ENCODE peak calls at places on chromosomes 1 and 21, in seven cellular contexts. X, J, P, H, T, Z and E are unnamed samples.

GRCh38 chr1:247114351-247115140 is 10.4 kb upstream of the ZNF669 start:
- DNase-seq in X (no peak), J (no peak), P (no peak), H (no peak), T (no peak), Z (no peak), E (no peak)

GRCh38 chr1:223680188-223680587 is 14.7 kb upstream of the CAPN8 start:
- DNase-seq in X (no peak), J (no peak), P (no peak), H (no peak), T (no peak), Z (no peak), E (no peak)

GRCh38 chr1:44034976-44035716 is 3.9 kb upstream of the SLC6A9 start:
- DNase-seq in X (no peak), J (no peak), P (no peak), H (no peak), T (no peak), Z (no peak), E (no peak)

GRCh38 chr21:17370263-17370662 is 142.6 kb upstream of the CXADR start:
- DNase-seq in X (peak), J (no peak), P (no peak), H (no peak), T (no peak), Z (no peak), E (no peak)

GRCh38 chr1:229984992-229985985 is 81.7 kb upstream of the GALNT2 start:
- DNase-seq in X (no peak), J (no peak), P (no peak), H (no peak), T (no peak), Z (peak), E (no peak)

GRCh38 chr1:95207223-95207935 is 26.6 kb upstream of the RWDD3 start:
- DNase-seq in X (no peak), J (no peak), P (no peak), H (no peak), T (no peak), Z (no peak), E (no peak)

GRCh38 chr1:53140451-53140850 is 2.0 kb downstream of the SLC1A7 start:
- DNase-seq in X (no peak), J (no peak), P (peak), H (no peak), T (no peak), Z (peak), E (no peak)

GRCh38 chr1:89780721-89781120 is 40.1 kb upstream of the LRRC8D start:
- DNase-seq in X (peak), J (peak), P (no peak), H (no peak), T (peak), Z (no peak), E (no peak)

GRCh38 chr1:161046574-161047167 is 894 bp upstream of the USF1 start:
- DNase-seq in X (no peak), J (no peak), P (no peak), H (no peak), T (no peak), Z (no peak), E (no peak)

GRCh38 chr1:119286587-119287181 is 81.9 kb upstream of the HAO2 start:
- DNase-seq in X (peak), J (peak), P (no peak), H (no peak), T (peak), Z (no peak), E (peak)

GRCh38 chr1:100943533-100943932 is 47.6 kb downstream of the SLC30A7 start:
- DNase-seq in X (no peak), J (no peak), P (no peak), H (no peak), T (no peak), Z (no peak), E (no peak)

GRCh38 chr1:101039245-101039644 is 13.7 kb upstream of the DPH5 start:
- DNase-seq in X (no peak), J (no peak), P (no peak), H (no peak), T (no peak), Z (no peak), E (no peak)

GRCh38 chr1:56387071-56387747 is 192.2 kb downstream of the PLPP3 start:
- DNase-seq in X (no peak), J (peak), P (no peak), H (no peak), T (no peak), Z (no peak), E (no peak)

GRCh38 chr1:150696590-150696989 is 364 bp downstream of the GOLPH3L start:
- DNase-seq in X (peak), J (no peak), P (no peak), H (no peak), T (no peak), Z (no peak), E (no peak)

GRCh38 chr1:12345350-12346217 is 115.8 kb downstream of the VPS13D start:
- DNase-seq in X (no peak), J (no peak), P (no peak), H (no peak), T (no peak), Z (no peak), E (no peak)

GRCh38 chr1:85464497-85465098 is 361 bp downstream of the DDAH1 start:
- DNase-seq in X (peak), J (peak), P (peak), H (peak), T (peak), Z (no peak), E (peak)

GRCh38 chr1:162881590-162881989 is 20.6 kb upstream of the CCDC190 start:
- DNase-seq in X (no peak), J (no peak), P (no peak), H (no peak), T (no peak), Z (no peak), E (no peak)

GRCh38 chr1:168485048-168485447 is 58.7 kb downstream of the XCL2 start:
- DNase-seq in X (no peak), J (no peak), P (no peak), H (peak), T (no peak), Z (no peak), E (peak)

GRCh38 chr1:17181785-17182464 is 23.0 kb upstream of the PADI1 start:
- DNase-seq in X (peak), J (no peak), P (no peak), H (no peak), T (no peak), Z (no peak), E (no peak)

GRCh38 chr1:156385534-156386031 is 16.6 kb downstream of the RHBG start:
- DNase-seq in X (peak), J (peak), P (peak), H (no peak), T (peak), Z (no peak), E (peak)

GRCh38 chr1:227780101-227781044 is 35.1 kb upstream of the PRSS38 start:
- DNase-seq in X (no peak), J (no peak), P (peak), H (peak), T (no peak), Z (no peak), E (no peak)

GRCh38 chr1:165424454-165425283 is 20.3 kb downstream of the RXRG start:
- DNase-seq in X (no peak), J (no peak), P (no peak), H (no peak), T (no peak), Z (no peak), E (no peak)

GRCh38 chr1:94988356-94988755 is 61.4 kb upstream of the CNN3 start:
- DNase-seq in X (no peak), J (no peak), P (no peak), H (no peak), T (no peak), Z (peak), E (no peak)

GRCh38 chr21:38814126-38815059 is 8.7 kb downstream of the ETS2 start:
- DNase-seq in X (peak), J (no peak), P (no peak), H (no peak), T (no peak), Z (no peak), E (peak)
- TF ChIP-seq POLR2AphosphoS5 in X (no peak), J (no peak), P (no peak), H (peak), T (no peak), Z (no peak), E (peak)

GRCh38 chr1:14925336-14926136 is 228.0 kb upstream of the TMEM51 start:
- DNase-seq in X (no peak), J (no peak), P (no peak), H (no peak), T (no peak), Z (no peak), E (no peak)
- H3K4me3 ChIP-seq in X (peak), J (peak), P (peak), H (peak), T (peak), Z (peak), E (no peak)

GRCh38 chr21:38351961-38352521 is 95.2 kb downstream of the KCNJ15 start:
- DNase-seq in X (peak), J (no peak), P (no peak), H (no peak), T (no peak), Z (no peak), E (no peak)
- TF ChIP-seq POLR2AphosphoS5 in X (no peak), J (no peak), P (no peak), H (no peak), T (no peak), Z (no peak), E (no peak)

GRCh38 chr1:234970371-234970730 is 158.3 kb downstream of the TOMM20 start:
- DNase-seq in X (no peak), J (no peak), P (no peak), H (peak), T (no peak), Z (no peak), E (no peak)
- H3K4me3 ChIP-seq in X (peak), J (no peak), P (peak), H (peak), T (no peak), Z (peak), E (no peak)

GRCh38 chr1:200739499-200740290 is 1.0 kb downstream of the CAMSAP2 start:
- DNase-seq in X (peak), J (peak), P (peak), H (peak), T (no peak), Z (no peak), E (peak)
- TF ChIP-seq POLR2AphosphoS5 in X (peak), J (no peak), P (no peak), H (no peak), T (peak), Z (peak), E (no peak)

GRCh38 chr1:153610334-153611023 is 2.5 kb downstream of the S100A16 start:
- DNase-seq in X (no peak), J (no peak), P (peak), H (no peak), T (no peak), Z (no peak), E (no peak)

GRCh38 chr1:153611024-153611352 is 1.9 kb downstream of the S100A16 start:
- DNase-seq in X (no peak), J (no peak), P (no peak), H (no peak), T (no peak), Z (no peak), E (no peak)

GRCh38 chr1:153608742-153609584 is 4.0 kb downstream of the S100A16 start:
- DNase-seq in X (peak), J (peak), P (peak), H (peak), T (peak), Z (no peak), E (peak)

GRCh38 chr1:153608089-153608672 is 4.8 kb downstream of the S100A16 start:
- DNase-seq in X (peak), J (no peak), P (peak), H (no peak), T (no peak), Z (no peak), E (no peak)

DNA sequence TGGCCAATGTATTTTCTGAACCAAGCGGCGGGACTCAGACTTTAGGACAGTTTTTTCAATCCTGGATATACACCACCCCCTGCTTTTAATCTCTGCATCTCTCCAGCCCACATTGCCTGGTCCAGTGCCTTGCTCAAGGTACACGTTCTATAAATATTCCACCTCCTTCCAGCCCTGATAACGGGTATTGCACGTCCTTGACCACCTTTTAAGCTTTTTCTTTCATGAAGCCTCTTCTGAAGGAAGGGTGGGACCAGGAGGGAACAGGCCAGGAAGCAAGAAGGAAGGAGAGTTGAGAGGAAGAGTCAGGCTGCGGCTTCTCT is 3.4 kb downstream of the S100A16 start:
- DNase-seq in X (no peak), J (no peak), P (no peak), H (no peak), T (no peak), Z (no peak), E (no peak)
- H3K4me3 ChIP-seq in X (no peak), J (peak), P (peak), H (no peak), T (peak), Z (peak), E (peak)

GRCh38 chr1:236282719-236283118 is 961 bp upstream of the ERO1B start:
- DNase-seq in X (peak), J (no peak), P (no peak), H (no peak), T (no peak), Z (no peak), E (no peak)

GRCh38 chr1:236282159-236282716 is 480 bp upstream of the ERO1B start:
- DNase-seq in X (no peak), J (no peak), P (no peak), H (no peak), T (no peak), Z (no peak), E (no peak)

GRCh38 chr1:236280438-236281285 is 1.1 kb downstream of the ERO1B start:
- DNase-seq in X (peak), J (no peak), P (no peak), H (peak), T (no peak), Z (no peak), E (peak)

GRCh38 chr1:236284291-236284711 is 2.5 kb upstream of the ERO1B start:
- DNase-seq in X (peak), J (no peak), P (no peak), H (no peak), T (no peak), Z (no peak), E (no peak)

DNA sequence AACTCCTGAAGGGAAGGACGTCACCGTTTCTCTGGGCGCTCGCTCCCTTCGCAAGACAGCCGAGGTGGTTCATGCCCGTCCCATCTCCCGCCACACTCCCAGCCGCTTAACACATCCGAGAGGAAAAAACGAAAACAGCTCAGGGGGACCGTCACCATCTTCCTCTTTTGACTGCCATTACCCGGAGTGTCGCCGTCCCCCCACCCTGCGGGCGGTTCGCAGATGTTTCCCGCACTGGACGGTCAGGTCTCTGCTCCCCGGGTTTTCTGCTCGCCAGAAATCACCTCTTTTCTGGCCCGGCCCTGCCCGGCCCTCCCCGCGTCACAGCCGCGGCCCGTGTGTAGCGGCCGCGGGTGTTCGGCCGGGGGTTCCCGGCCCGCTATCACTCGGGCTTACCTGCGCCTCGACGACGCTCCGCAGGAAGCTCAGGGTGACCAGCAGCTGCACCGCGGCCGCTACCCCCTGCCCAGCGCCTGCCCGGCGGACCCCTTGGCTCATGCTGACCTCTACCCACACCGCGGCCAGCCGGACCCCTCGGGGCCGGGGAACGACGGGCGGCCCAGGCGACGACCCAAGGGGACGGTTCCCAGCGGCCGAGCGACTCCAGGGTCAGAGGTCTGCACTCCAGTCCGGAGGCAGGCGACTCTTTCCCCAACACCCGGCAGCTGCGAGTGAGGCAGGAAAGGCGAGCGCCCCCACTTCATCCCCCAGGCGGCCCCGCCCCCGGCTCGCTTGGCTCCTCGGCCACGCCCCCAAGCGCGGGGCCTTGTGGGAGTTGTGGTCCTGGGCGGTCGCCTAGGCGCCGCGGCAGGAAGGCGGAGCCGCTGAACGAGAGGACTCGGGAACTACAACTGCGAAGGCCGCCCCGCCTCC is at the start of gene ERO1B:
- DNase-seq in X (peak), J (peak), P (peak), H (peak), T (peak), Z (peak), E (peak)
- TF ChIP-seq POLR2AphosphoS5 in X (peak), J (peak), P (peak), H (peak), T (peak), Z (peak), E (peak)

GRCh38 chr21:28396421-28396820 is 596.3 kb downstream of the LTN1 start:
- DNase-seq in X (no peak), J (no peak), P (peak), H (no peak), T (no peak), Z (no peak), E (no peak)

GRCh38 chr21:28397040-28397439 is 595.6 kb downstream of the LTN1 start:
- DNase-seq in X (no peak), J (no peak), P (no peak), H (no peak), T (no peak), Z (no peak), E (no peak)

GRCh38 chr21:28392436-28392835 is 600.2 kb downstream of the LTN1 start:
- DNase-seq in X (no peak), J (no peak), P (no peak), H (no peak), T (no peak), Z (no peak), E (no peak)

GRCh38 chr21:28391938-28392337 is 600.7 kb downstream of the LTN1 start:
- DNase-seq in X (no peak), J (no peak), P (no peak), H (no peak), T (no peak), Z (no peak), E (no peak)

GRCh38 chr21:28393279-28393678 is 599.4 kb downstream of the LTN1 start:
- DNase-seq in X (peak), J (no peak), P (no peak), H (no peak), T (no peak), Z (no peak), E (peak)
- H3K4me3 ChIP-seq in X (no peak), J (no peak), P (no peak), H (no peak), T (no peak), Z (no peak), E (no peak)

DNA sequence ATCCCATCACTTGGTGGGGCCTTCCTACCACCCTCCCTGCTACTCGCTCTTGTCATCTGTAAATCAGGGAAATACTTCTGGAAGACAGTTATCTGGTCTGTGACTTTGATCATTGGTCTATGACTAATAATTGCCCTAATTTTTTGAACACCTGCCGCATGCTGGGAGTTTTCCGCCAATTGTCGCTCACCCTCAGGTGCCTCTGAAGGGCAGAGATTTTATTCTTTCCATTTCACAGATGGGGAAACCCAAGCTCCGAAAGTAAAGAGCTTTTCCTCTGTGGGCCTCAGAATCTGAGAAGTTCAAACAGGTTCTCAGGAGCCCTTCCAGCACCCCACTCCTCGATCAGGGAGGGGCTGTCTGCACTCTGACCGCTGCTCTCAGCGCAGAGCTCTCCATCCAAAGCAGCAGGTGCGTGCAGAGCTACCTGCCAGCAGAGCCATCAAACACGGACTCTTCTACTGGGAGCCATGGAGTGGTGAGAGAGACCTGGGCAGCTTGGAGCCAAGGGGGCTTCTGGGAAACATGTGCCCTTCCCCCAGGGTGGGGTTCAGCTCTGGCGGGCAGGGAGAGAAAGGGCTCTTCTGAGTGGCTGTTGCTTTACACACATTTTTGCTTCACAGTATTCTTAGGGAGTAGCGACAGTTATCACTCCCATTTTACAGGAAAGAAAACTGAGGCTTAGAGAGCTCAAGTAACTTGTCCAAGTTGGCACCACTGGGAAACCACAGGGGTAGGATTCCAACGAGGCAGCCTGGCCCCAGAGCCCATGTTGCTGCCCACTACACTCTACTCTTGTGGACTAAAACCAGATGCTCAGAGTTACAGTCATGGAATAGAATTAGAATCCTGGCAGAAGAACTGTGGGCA is 5.8 kb upstream of the RUNX3 start:
- DNase-seq in X (no peak), J (no peak), P (no peak), H (no peak), T (no peak), Z (no peak), E (no peak)
- TF ChIP-seq POLR2AphosphoS5 in X (no peak), J (no peak), P (no peak), H (no peak), T (no peak), Z (no peak), E (no peak)